ENCODE peak calls at places on chromosomes 13 and 19, in eight cellular contexts. B is NCI-H446 treated with DMSO at 0.1 percent for 48 hours; D is BJ; W is stimulated activated CD8-positive, alpha-beta memory T cell treated with anti-CD3 and anti-CD28 coated beads, Interleukin-15, amount 100 ng/mL, for 1 hour; H is activated CD8-positive, alpha-beta memory T cell treated with anti-CD3 and anti-CD28 coated beads for 4 hours; Q is left kidney; T is Calu3; J is NCI-H1105. F is an unnamed sample.

GRCh38 chr19:39420769-39421168 is 8.3 kb downstream of the PLEKHG2 start:
- DNase-seq in B (no peak), D (no peak), W (no peak), H (no peak), Q (no peak), T (no peak), J (no peak), F (no peak)

GRCh38 chr19:2533686-2534085 is 57.8 kb downstream of the GADD45B start:
- DNase-seq in B (no peak), D (no peak), W (no peak), H (no peak), Q (no peak), T (no peak), J (no peak), F (no peak)

GRCh38 chr19:1236566-1236965 is 1.2 kb downstream of the CBARP start:
- DNase-seq in B (no peak), D (no peak), W (no peak), H (no peak), Q (peak; percentile 62), T (no peak), J (peak; percentile 41), F (no peak)

GRCh38 chr13:24228852-24229458 is 68.4 kb downstream of the SPATA13 start:
- DNase-seq in B (peak; percentile 6), D (no peak), W (no peak), H (no peak), Q (peak; percentile 83), T (peak; percentile 28), J (peak; percentile 30), F (peak; percentile 80)

GRCh38 chr13:69857188-69857821 is 250.3 kb upstream of the ATXN8OS start:
- DNase-seq in B (peak; percentile 18), D (no peak), W (no peak), H (no peak), Q (peak; percentile 68), T (no peak), J (peak; percentile 39), F (peak; percentile 85)

GRCh38 chr19:13817615-13818371 is 22.6 kb downstream of the ZSWIM4 start:
- DNase-seq in B (no peak), D (no peak), W (no peak), H (no peak), Q (peak; percentile 94), T (no peak), J (no peak), F (no peak)

GRCh38 chr19:56423276-56423984 is 19.3 kb downstream of the ZNF583 start:
- DNase-seq in B (no peak), D (no peak), W (no peak), H (no peak), Q (no peak), T (no peak), J (no peak), F (peak; percentile 47)

GRCh38 chr13:112067871-112068305 is 939 bp downstream of the SOX1 start:
- DNase-seq in B (no peak), D (no peak), W (no peak), H (no peak), Q (peak; percentile 67), T (no peak), J (peak; percentile 61), F (no peak)

GRCh38 chr13:79837741-79838450 is 356.9 kb downstream of the NDFIP2 start:
- DNase-seq in B (no peak), D (peak; percentile 44), W (no peak), H (no peak), Q (no peak), T (no peak), J (no peak), F (no peak)

GRCh38 chr13:43272866-43273265 is 249.5 kb downstream of the DNAJC15 start:
- DNase-seq in B (no peak), D (no peak), W (no peak), H (no peak), Q (no peak), T (no peak), J (no peak), F (no peak)

GRCh38 chr19:918481-919156 is 1.5 kb downstream of the KISS1R start:
- DNase-seq in B (no peak), D (no peak), W (no peak), H (no peak), Q (peak; percentile 69), T (peak; percentile 13), J (peak; percentile 42), F (no peak)

GRCh38 chr13:109816112-109816978 is 30.0 kb upstream of the IRS2 start:
- DNase-seq in B (no peak), D (no peak), W (no peak), H (no peak), Q (peak; percentile 48), T (no peak), J (peak; percentile 48), F (no peak)

GRCh38 chr13:53788286-53788685 is 759.7 kb downstream of the OLFM4 start:
- DNase-seq in B (no peak), D (no peak), W (no peak), H (no peak), Q (no peak), T (no peak), J (no peak), F (no peak)

GRCh38 chr13:111904166-111904565 is 162.8 kb upstream of the SOX1 start:
- DNase-seq in B (no peak), D (no peak), W (no peak), H (no peak), Q (no peak), T (no peak), J (no peak), F (no peak)

GRCh38 chr13:52025475-52026245 is 1.2 kb downstream of the UTP14C start:
- DNase-seq in B (no peak), D (no peak), W (no peak), H (no peak), Q (no peak), T (no peak), J (no peak), F (no peak)

GRCh38 chr13:65085977-65086376 is 2144.2 kb downstream of the PCDH9 start:
- DNase-seq in B (no peak), D (no peak), W (no peak), H (no peak), Q (no peak), T (no peak), J (no peak), F (no peak)

GRCh38 chr13:84433024-84433423 is 550.8 kb upstream of the SLITRK1 start:
- DNase-seq in B (no peak), D (peak; percentile 39), W (no peak), H (no peak), Q (no peak), T (no peak), J (no peak), F (no peak)

F was measured in Karpas-422.